ENCODE peak calls at places on chromosomes 16 and 17, in four cellular contexts. J is transverse colon, O is keratinocyte, Q is heart right ventricle. N is an unnamed sample.

GRCh38 chr16:85986931-85987749 is 88.2 kb downstream of the IRF8 start:
- DNase-seq in J (peak; percentile 50), Q (no peak), O (no peak), N (no peak)

GRCh38 chr16:27199235-27199586 is 4.1 kb upstream of the KDM8 start:
- DNase-seq in Q (no peak), O (no peak), J (no peak), N (no peak)

GRCh38 chr17:3980381-3980975 is 16.2 kb upstream of the ATP2A3 start:
- DNase-seq in O (no peak), J (no peak), Q (no peak), N (no peak)

GRCh38 chr17:8470447-8471047 is 34.9 kb downstream of the NDEL1 start:
- DNase-seq in O (no peak), Q (peak; percentile 48), J (no peak), N (no peak)

GRCh38 chr17:66551839-66552238 is 249.4 kb downstream of the PRKCA start:
- DNase-seq in Q (no peak), J (no peak), O (no peak), N (peak; percentile 27)

GRCh38 chr16:53415504-53415903 is 18.8 kb upstream of the RBL2 start:
- DNase-seq in Q (no peak), J (no peak), O (no peak), N (peak; percentile 41)

GRCh38 chr17:44738214-44738906 is 20.4 kb upstream of the ADAM11 start:
- DNase-seq in Q (no peak), J (no peak), O (no peak), N (peak; percentile 53)

GRCh38 chr17:3988297-3989120 is 24.3 kb upstream of the ATP2A3 start:
- DNase-seq in Q (no peak), O (no peak), J (peak; percentile 6), N (no peak)

GRCh38 chr17:80608326-80608725 is 63.7 kb downstream of the RPTOR start:
- DNase-seq in Q (no peak), O (no peak), J (no peak), N (no peak)
- TF ChIP-seq CTCF in Q (no peak), O (no peak), J (no peak), N (no peak)

GRCh38 chr17:32936894-32937500 is 9.0 kb downstream of the TMEM98 start:
- DNase-seq in Q (peak; percentile 41), O (no peak), J (peak; percentile 78), N (peak; percentile 70)
- TF ChIP-seq CTCF in Q (peak; percentile 83), O (peak; percentile 94), J (peak; percentile 91), N (peak; percentile 90)

GRCh38 chr17:32222621-32223020 is 43.0 kb upstream of the RHBDL3 start:
- DNase-seq in Q (no peak), O (peak; percentile 2), J (no peak), N (peak; percentile 85)
- TF ChIP-seq CTCF in Q (no peak), O (peak; percentile 46), J (no peak), N (no peak)

GRCh38 chr16:8661703-8662102 is 12.7 kb upstream of the ABAT start:
- DNase-seq in Q (no peak), J (no peak), O (no peak), N (no peak)
- TF ChIP-seq CTCF in Q (no peak), J (no peak), O (no peak), N (no peak)

GRCh38 chr17:27783440-27783839 is 16.9 kb downstream of the NOS2 start:
- DNase-seq in O (no peak), J (no peak), Q (no peak), N (no peak)

GRCh38 chr17:27783951-27784350 is 16.4 kb downstream of the NOS2 start:
- DNase-seq in Q (no peak), O (no peak), J (no peak), N (no peak)

GRCh38 chr17:27780441-27781404 is 19.6 kb downstream of the NOS2 start:
- DNase-seq in O (no peak), Q (no peak), J (no peak), N (no peak)

GRCh38 chr17:27778193-27778592 is 22.1 kb downstream of the NOS2 start:
- DNase-seq in Q (no peak), O (peak; percentile 13), J (no peak), N (peak; percentile 55)

DNA sequence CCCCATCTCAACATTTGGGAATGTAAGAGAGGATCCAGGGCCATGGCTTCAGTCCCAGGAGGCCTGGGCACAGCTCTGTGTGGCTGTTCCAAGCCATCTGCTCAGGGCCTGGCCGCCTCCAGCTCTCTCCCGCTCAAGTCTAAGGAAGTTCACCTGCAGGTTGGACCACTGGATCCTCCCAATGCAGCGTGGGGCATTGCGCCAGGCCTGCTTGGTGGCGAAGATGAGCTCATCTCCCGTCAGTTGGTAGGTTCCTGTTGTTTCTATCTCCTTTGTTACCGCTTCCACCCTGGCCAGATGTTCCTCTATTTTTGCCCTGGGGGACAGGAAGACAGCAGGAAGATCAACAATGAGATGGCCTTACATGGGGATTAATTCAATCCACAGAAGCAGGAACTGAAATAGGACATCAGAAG is 17.5 kb downstream of the NOS2 start:
- DNase-seq in Q (peak; percentile 28), O (no peak), J (no peak), N (no peak)
- TF ChIP-seq CTCF in Q (no peak), O (no peak), J (no peak), N (no peak)

GRCh38 chr16:1495281-1496262 is 2.4 kb downstream of the TELO2 start:
- DNase-seq in J (no peak), O (no peak), Q (no peak), N (no peak)

GRCh38 chr16:1493746-1494094 is 560 bp downstream of the TELO2 start:
- DNase-seq in O (no peak), J (no peak), Q (no peak), N (no peak)

GRCh38 chr16:1494711-1495110 is 1.6 kb downstream of the TELO2 start:
- DNase-seq in J (no peak), O (no peak), Q (peak; percentile 65), N (no peak)

GRCh38 chr16:1492923-1493745 is at the start of gene TELO2:
- DNase-seq in O (peak; percentile 21), Q (peak; percentile 71), J (peak; percentile 86), N (peak; percentile 85)

GRCh38 chr16:1494129-1494640 is 1.0 kb downstream of the TELO2 start:
- DNase-seq in Q (peak; percentile 52), O (no peak), J (peak; percentile 32), N (peak; percentile 76)
- TF ChIP-seq CTCF in Q (peak; percentile 69), O (peak; percentile 70), J (peak; percentile 26), N (peak; percentile 63)

DNA sequence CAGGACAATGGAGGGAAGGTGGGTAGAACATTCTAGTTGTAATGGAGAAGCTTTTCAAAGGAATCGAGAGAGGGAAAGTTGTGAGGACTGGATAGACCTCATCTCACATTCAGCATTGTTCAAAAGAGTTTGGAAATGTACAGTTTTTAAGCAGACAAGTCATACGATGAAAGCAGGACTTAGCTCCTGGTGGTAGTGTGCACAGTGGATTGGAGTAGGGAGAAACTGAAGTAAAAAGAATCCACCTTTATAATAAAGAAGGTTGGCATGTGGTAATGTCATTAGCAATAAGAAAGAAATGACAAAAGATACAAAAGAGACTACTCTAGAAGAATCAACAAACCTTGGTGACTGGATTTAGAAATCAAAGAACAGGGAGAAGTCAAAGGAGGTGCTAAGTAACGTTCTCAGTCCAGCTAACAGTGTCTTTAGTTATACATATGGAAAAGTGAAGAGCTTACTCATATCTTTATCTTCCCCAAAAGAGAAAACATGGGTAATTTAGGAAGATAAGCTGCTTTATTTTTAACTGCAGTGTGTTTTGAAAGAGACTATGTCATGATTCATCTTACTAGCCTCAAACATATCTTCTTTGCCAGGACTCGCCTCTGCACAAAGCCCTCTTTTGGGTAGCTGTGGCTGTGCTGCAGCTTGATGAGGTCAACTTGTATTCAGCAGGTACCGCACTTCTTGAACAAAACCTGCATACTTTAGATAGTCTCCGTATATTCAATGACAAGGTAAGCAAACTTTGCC is 18.7 kb upstream of the EVI2A start:
- DNase-seq in O (peak; percentile 35), Q (no peak), J (no peak), N (peak; percentile 80)
- TF ChIP-seq CTCF in O (no peak), Q (no peak), J (no peak), N (no peak)

N was measured in epithelial cell of esophagus.